ENCODE peak calls at places on chromosomes 3 and 15, in ten cellular contexts. U, G, B, H, W, L, F, A, Q and S are unnamed samples.

GRCh38 chr3:136070334-136070733 is 104.8 kb downstream of the PPP2R3A start:
- DNase-seq in G (no peak), B (peak), U (peak), W (no peak), H (no peak), F (no peak), Q (peak), L (no peak), A (no peak), S (no peak)

GRCh38 chr3:143726727-143727126 is 121.5 kb downstream of the SLC9A9 start:
- DNase-seq in W (no peak), G (no peak), A (no peak), F (no peak), H (no peak), B (no peak), U (no peak), L (no peak), Q (no peak), S (no peak)

GRCh38 chr15:61227269-61228024 is 1.7 kb downstream of the RORA start:
- DNase-seq in H (no peak), G (no peak), F (no peak), A (no peak), Q (peak), L (peak), U (peak), W (peak), B (peak), S (peak)

GRCh38 chr3:46466273-46466672 is 1.6 kb upstream of the LTF start:
- DNase-seq in G (no peak), H (no peak), L (peak), B (no peak), Q (no peak), W (no peak), U (no peak), A (peak), F (no peak), S (no peak)

GRCh38 chr3:120780977-120781376 is 38.4 kb downstream of the GTF2E1 start:
- DNase-seq in L (no peak), U (peak), B (peak), W (peak), F (no peak), A (peak), Q (peak), H (peak), G (no peak), S (no peak)

GRCh38 chr15:93093765-93094164 is 4.8 kb upstream of the RGMA start:
- DNase-seq in U (no peak), F (no peak), A (no peak), Q (no peak), B (no peak), H (no peak), W (no peak), L (no peak), G (no peak), S (no peak)

GRCh38 chr3:12780776-12781175 is 15.7 kb upstream of the CAND2 start:
- DNase-seq in H (no peak), G (no peak), U (no peak), L (no peak), W (no peak), B (no peak), A (no peak), Q (peak), F (no peak), S (no peak)

GRCh38 chr3:28286595-28286994 is 45.2 kb downstream of the CMC1 start:
- DNase-seq in H (peak), B (no peak), Q (peak), U (peak), W (no peak), L (no peak), F (no peak), G (no peak), A (no peak), S (no peak)

GRCh38 chr15:73838795-73839565 is 34.4 kb upstream of the TBC1D21 start:
- DNase-seq in Q (no peak), L (peak), A (peak), B (no peak), H (no peak), F (no peak), U (no peak), W (peak), G (no peak), S (no peak)

GRCh38 chr3:133437391-133438093 is 37.7 kb downstream of the BFSP2 start:
- DNase-seq in U (no peak), B (no peak), L (no peak), Q (peak), H (no peak), A (no peak), G (no peak), W (no peak), F (no peak), S (no peak)
- TF ChIP-seq CTCF in U (peak), B (peak), L (no peak), Q (no peak), H (no peak), A (no peak), G (no peak), W (no peak), F (no peak), S (peak)

GRCh38 chr3:11438636-11439035 is 166.4 kb downstream of the ATG7 start:
- DNase-seq in A (no peak), B (peak), G (no peak), F (no peak), U (no peak), W (no peak), L (no peak), Q (peak), H (no peak), S (no peak)
- TF ChIP-seq CTCF in A (no peak), B (peak), G (no peak), F (no peak), U (no peak), W (no peak), L (no peak), Q (no peak), H (no peak), S (no peak)

GRCh38 chr15:82103500-82103899 is 57.7 kb upstream of the MEX3B start:
- DNase-seq in B (no peak), H (no peak), Q (no peak), U (no peak), A (no peak), G (no peak), W (no peak), L (no peak), F (no peak), S (no peak)
- TF ChIP-seq CTCF in B (peak), H (no peak), Q (peak), U (peak), A (no peak), G (no peak), W (no peak), L (no peak), F (no peak), S (peak)

DNA sequence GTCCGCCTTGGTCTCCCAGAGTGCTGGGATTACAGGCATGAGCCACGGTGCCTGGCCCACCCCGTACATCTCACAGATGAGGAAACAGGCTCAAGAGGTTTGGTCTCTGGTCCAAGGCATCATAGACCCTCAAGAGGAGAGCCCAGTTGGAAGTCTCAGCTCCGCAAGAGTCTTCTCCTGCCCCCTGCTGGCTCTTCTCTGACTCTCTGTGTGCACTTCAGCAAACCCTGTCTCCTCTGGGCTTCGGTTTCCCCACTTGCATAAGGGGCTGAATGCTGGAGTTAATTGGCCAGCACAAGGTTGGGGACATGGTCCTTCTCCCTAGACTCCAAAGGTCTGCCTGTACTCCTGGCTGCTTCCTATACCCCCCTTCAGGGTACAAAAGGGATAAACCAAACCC is 3.9 kb downstream of the MST1R start:
- DNase-seq in F (no peak), Q (no peak), G (no peak), B (no peak), L (no peak), A (no peak), U (peak), H (no peak), W (no peak), S (no peak)
- TF ChIP-seq CTCF in F (peak), Q (peak), G (no peak), B (peak), L (no peak), A (no peak), U (peak), H (peak), W (no peak), S (peak)

DNA sequence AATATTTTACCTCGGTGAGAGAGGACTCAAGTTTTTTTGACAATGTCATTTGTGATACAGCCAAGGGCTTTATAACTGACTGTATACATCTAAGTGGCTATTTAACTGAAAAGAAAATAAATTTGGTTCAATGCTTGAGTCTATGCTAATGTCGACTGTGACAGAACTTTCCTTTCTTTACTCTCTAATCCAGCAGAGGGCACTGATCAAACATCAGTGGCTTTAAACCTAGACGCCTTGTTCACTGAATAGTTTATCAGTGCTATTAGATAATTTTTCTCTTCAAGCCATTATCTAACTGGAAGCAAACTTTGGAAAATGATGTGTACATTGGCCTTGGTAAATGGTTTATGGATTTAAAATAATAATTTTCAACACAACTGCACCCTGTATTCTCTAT is 285.1 kb downstream of the CHL1 start:
- DNase-seq in Q (no peak), U (peak), F (no peak), W (no peak), B (no peak), L (no peak), G (no peak), A (no peak), H (peak), S (no peak)
- TF ChIP-seq CTCF in Q (no peak), U (peak), F (peak), W (no peak), B (peak), L (no peak), G (no peak), A (no peak), H (peak), S (peak)

GRCh38 chr15:48644827-48645557 is 517 bp downstream of the FBN1 start:
- DNase-seq in W (peak), Q (peak), L (no peak), F (peak), G (no peak), A (no peak), H (peak), U (peak), B (no peak), S (peak)

GRCh38 chr15:48645558-48646330 is at the start of gene FBN1:
- DNase-seq in A (peak), Q (peak), H (peak), W (peak), U (peak), B (peak), F (peak), G (no peak), L (peak), S (peak)

GRCh38 chr15:48650931-48651330 is 5.4 kb upstream of the FBN1 start:
- DNase-seq in A (no peak), L (no peak), F (no peak), H (no peak), Q (no peak), G (no peak), B (no peak), U (no peak), W (no peak), S (no peak)

GRCh38 chr15:48646364-48646763 is 855 bp upstream of the FBN1 start:
- DNase-seq in U (no peak), G (no peak), L (no peak), H (peak), F (no peak), A (no peak), B (no peak), W (no peak), Q (no peak), S (no peak)

DNA sequence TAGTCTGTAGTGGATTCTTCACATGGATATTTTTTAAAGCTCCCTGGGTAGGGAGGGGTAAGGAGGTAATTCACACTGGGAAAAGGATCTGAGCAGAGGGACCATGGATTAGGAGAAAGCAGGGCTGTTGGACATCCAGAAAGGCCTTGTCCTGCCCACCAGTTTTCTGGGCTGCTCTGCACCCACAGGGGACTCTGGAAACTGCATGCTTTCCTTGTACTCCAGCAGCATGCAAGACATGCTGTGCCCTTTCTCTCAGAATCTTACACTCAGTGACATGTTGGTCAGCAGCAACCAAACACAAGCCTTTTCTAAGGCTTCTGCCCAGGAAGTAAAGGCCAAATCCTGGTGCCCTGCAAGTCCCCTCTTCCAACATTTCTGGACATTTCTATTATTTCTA is 2.5 kb upstream of the FBN1 start:
- DNase-seq in W (no peak), U (peak), B (no peak), F (no peak), Q (peak), H (peak), G (no peak), A (no peak), L (no peak), S (no peak)
- TF ChIP-seq CTCF in W (no peak), U (no peak), B (peak), F (peak), Q (peak), H (no peak), G (no peak), A (peak), L (no peak), S (no peak)

GRCh38 chr3:44001072-44001471 is 240.6 kb upstream of the TOPAZ1 start:
- DNase-seq in U (peak), B (no peak), L (no peak), F (no peak), G (no peak), W (no peak), H (no peak), Q (no peak), A (no peak), S (no peak)
- TF ChIP-seq CTCF in U (no peak), B (no peak), L (no peak), F (no peak), G (no peak), W (no peak), H (no peak), Q (no peak), A (no peak), S (no peak)

DNA sequence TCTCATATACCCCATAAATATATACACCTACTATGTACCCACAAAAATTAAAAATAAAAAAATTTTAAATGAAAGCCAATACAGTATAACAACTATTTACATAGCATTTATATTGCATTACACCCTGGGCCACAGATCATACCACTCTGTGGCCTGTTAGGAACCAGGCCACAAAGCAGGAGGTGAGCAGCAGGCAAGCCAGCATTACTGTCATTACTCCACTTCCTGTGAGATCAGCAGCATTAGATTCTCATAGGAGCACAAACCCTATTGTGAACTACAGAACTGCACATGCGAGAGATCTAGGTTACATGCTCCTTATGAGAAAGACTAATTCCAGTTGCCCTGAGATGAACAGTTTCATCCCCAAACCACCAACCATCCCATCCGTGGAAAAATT is 17.4 kb downstream of the FILIP1L start:
- DNase-seq in Q (no peak), L (no peak), G (no peak), H (no peak), W (no peak), B (no peak), A (no peak), U (no peak), F (no peak), S (no peak)
- TF ChIP-seq CTCF in Q (no peak), L (no peak), G (no peak), H (no peak), W (no peak), B (no peak), A (no peak), U (no peak), F (no peak), S (no peak)

GRCh38 chr3:159987291-159987711 is 1.3 kb upstream of the IL12A start:
- DNase-seq in A (no peak), Q (peak), G (no peak), B (peak), W (no peak), F (no peak), U (peak), L (no peak), H (no peak), S (no peak)

GRCh38 chr3:159991591-159991990 is 3.0 kb downstream of the IL12A start:
- DNase-seq in H (no peak), L (no peak), Q (no peak), U (no peak), A (no peak), F (no peak), W (no peak), B (no peak), G (no peak), S (no peak)

GRCh38 chr3:159988617-159989251 is at the start of gene IL12A:
- DNase-seq in G (peak), B (peak), A (peak), H (peak), W (peak), F (peak), L (peak), Q (peak), U (peak), S (no peak)

GRCh38 chr3:159992601-159993000 is 4.0 kb downstream of the IL12A start:
- DNase-seq in Q (no peak), B (no peak), L (no peak), A (no peak), F (no peak), U (no peak), H (no peak), W (no peak), G (no peak), S (no peak)

DNA sequence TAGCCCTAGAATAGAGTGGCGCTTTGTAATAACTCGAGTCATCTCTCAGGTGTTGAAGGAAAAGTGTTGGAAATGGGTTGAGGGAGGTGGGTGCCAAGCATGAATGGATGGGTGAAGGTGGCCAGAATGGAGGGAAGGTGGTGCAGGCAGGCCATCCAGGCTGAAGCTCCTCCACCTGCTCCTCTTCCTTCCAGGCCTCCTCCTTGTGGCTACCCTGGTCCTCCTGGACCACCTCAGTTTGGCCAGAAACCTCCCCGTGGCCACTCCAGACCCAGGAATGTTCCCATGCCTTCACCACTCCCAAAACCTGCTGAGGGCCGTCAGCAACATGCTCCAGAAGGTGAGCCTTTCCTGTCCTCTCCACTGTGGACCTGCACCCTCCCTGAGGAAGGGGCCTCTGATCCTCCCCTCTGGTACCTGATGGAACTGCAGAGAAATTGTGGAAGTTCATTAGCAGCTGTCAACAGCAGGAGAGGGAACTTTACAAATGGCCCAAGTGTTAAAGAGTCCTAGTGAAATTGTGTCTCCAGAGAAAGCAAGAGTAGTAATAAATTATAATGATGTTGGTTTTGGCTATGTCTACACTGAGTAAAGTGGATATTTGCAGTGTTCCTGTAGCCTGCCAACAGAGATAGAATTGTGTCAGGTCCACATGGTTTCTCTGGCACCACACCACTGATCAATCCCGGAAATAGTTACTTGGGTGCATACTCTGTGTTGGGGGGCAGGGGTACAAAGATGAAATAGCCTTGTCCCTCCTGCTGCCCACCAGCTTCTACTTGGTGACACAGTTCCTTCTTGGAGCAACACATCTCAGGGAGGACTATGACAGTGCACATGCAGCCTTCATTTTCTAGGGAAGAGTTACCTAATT is 1.6 kb downstream of the IL12A start:
- DNase-seq in L (no peak), A (no peak), W (no peak), H (no peak), U (no peak), G (no peak), F (no peak), Q (no peak), B (no peak), S (no peak)
- TF ChIP-seq CTCF in L (no peak), A (no peak), W (no peak), H (no peak), U (no peak), G (no peak), F (peak), Q (no peak), B (peak), S (no peak)

DNA sequence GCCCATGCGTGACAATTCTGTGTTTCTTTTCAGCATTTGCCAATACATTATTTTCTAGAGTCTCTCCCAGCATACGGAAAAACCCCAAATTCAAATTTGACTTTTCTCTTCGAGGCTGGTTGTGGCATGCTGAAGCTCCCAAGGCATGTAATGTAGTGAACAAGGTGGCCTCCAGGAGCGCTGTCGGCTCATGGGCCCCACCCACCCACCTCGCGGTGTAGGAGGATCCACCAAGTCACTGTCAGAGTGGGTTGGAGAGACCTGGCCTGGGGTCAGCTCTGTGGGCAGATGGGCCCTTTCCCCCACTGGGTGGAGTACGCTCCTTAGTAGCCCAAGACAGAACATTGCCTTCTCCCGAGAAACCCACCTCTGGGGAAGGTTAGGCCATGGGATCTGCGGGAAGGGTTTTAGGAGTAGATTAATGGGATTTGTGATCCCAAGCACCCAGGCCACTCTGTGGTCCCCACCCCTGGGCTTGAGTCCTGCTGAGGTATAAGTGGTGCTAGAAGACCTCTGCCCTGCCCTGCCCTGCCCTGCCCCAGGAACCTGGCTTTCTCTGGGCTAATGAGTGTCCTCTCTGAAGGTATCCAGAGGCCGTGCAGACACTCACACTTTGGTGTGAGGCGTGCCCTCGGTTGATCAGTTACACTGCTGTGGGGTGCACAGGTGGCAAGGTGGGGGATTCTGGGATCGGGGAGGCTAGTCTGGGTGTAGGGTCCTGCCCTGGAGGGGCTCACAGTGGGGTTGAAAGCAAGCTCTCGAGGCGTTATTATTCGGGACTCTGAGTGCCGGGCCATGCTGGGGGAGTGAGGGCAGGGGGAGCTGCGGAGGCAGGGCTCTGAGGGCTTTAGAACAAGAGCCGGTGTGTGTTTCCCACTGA is 97.9 kb downstream of the APBA2 start:
- DNase-seq in F (no peak), L (no peak), B (no peak), U (no peak), A (no peak), W (peak), G (no peak), Q (no peak), H (no peak), S (no peak)
- TF ChIP-seq CTCF in F (no peak), L (no peak), B (peak), U (no peak), A (no peak), W (no peak), G (no peak), Q (no peak), H (no peak), S (no peak)